ENCODE peak calls at places on chromosome 15, in five cellular contexts. P is K562, C is tibial artery, N is lung, D is dorsolateral prefrontal cortex. O is an unnamed sample.

GRCh38 chr15:65833501-65834220 is 35.6 kb upstream of the RAB11A start:
- DNase-seq in P (no peak), C (no peak), N (no peak), D (no peak), O (peak)

GRCh38 chr15:82647045-82647834 is at the start of gene CPEB1:
- DNase-seq in P (peak), C (peak), N (no peak), D (peak), O (peak)

GRCh38 chr15:38768970-38769369 is 204.4 kb upstream of the RASGRP1 start:
- DNase-seq in P (peak), C (peak), N (no peak), D (no peak), O (peak)

GRCh38 chr15:55552461-55552860 is 35.7 kb downstream of the PYGO1 start:
- DNase-seq in P (no peak), C (no peak), N (no peak), D (no peak), O (no peak)

GRCh38 chr15:38335106-38335505 is 82.5 kb downstream of the SPRED1 start:
- DNase-seq in P (no peak), C (no peak), N (no peak), D (no peak), O (no peak)

GRCh38 chr15:79523266-79523665 is 91.1 kb downstream of the MINAR1 start:
- DNase-seq in P (no peak), C (no peak), N (no peak), D (no peak), O (no peak)

GRCh38 chr15:101126618-101127502 is 125.0 kb downstream of the CHSY1 start:
- DNase-seq in P (no peak), C (no peak), N (no peak), D (no peak), O (peak)

GRCh38 chr15:63403254-63403945 is 21.8 kb upstream of the CA12 start:
- DNase-seq in P (no peak), C (no peak), N (no peak), D (no peak), O (no peak)

GRCh38 chr15:40932146-40932545 is 3.0 kb downstream of the DLL4 start:
- DNase-seq in P (no peak), C (no peak), N (no peak), D (no peak), O (no peak)

GRCh38 chr15:90306560-90306959 is 41.1 kb downstream of the NGRN start:
- DNase-seq in P (no peak), C (no peak), N (no peak), D (no peak), O (no peak)

GRCh38 chr15:84826369-84826823 is 9.2 kb downstream of the ALPK3 start:
- DNase-seq in P (peak), C (peak), N (no peak), D (no peak), O (peak)
- TF ChIP-seq CTCF in P (peak), C (peak), N (no peak), D (no peak), O (peak)

GRCh38 chr15:49718234-49718633 is 97.4 kb downstream of the DTWD1 start:
- DNase-seq in P (no peak), C (no peak), N (no peak), D (no peak), O (no peak)
- H3K4me3 ChIP-seq in P (no peak), C (no peak), N (no peak), D (no peak), O (no peak)

GRCh38 chr15:77907824-77908751 is 169.4 kb downstream of the TBC1D2B start:
- DNase-seq in P (peak), C (no peak), N (peak), D (no peak), O (no peak)
- TF ChIP-seq CTCF in P (peak), C (peak), N (no peak), D (no peak), O (no peak)

DNA sequence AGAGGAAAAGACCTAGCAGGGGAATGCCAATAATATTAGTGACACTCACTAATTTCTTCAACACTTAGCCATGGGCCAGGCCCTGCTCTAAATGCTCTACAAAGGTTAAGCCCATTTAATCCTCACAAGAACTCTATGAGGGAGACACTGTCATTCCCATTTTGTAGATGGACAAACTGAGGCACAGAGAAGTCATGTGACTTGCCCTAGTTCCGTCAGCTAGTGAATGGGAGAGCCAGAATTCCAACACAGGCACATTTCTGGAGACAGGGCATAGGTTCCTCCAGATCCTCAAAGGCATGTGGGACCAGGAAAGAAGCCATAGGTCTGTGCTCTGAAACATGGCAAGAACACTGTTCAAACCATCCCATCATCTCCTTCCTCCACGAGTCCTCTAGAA is 31.5 kb downstream of the LOXL1 start:
- DNase-seq in P (no peak), C (no peak), N (no peak), D (no peak), O (no peak)
- H3K4me3 ChIP-seq in P (no peak), C (no peak), N (no peak), D (no peak), O (no peak)

DNA sequence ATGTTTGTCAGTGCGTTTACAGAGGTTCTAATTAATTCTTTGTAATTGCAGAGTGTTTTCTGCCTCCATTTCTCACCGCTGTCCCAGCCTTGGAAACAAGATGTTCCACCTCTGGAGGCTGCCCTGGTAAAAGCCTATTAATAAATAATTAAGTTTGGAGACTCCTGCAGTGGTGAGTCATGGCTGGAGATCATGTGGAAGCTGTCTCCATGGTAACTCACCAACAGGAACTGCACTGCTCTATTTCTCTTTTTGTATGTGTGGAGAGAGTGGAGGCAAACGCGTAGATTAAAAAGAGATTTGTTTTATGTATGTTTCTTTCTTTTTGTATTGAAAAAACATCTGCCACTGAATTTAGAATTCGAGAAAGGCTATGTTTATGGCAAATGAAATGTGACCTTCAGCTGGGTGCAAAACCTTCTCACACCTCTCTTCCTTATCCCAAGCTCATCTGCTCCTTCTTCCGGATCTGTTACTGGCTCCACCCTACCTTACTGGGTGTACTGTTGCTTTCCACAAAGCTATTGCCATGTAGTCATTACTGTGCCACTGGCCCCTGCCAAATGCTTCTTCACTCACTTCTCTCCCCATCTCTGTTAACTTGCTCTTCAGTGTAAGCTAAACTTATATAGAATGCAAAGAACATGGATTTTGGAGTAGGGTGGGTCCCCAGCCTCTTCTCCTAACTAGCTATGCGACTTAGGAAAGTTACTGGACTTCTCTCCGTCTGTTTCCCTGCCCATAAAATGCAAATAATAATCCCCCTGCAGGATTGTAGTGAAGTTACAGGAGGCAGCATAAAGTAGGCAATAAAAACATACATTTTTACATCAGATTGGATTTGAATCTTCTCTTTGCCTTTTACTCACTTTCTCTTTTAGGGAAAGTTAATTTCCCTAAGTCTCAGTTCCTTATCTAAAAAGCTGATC is 778.5 kb downstream of the NTRK3 start:
- DNase-seq in P (peak), C (peak), N (peak), D (no peak), O (no peak)
- TF ChIP-seq CTCF in P (no peak), C (no peak), N (no peak), D (no peak), O (peak)

GRCh38 chr15:24858737-24859601 is 95.8 kb upstream of the SNRPN start:
- DNase-seq in P (no peak), C (no peak), N (no peak), D (no peak), O (no peak)

GRCh38 chr15:24861014-24861690 is 93.6 kb upstream of the SNRPN start:
- DNase-seq in P (no peak), C (no peak), N (no peak), D (no peak), O (no peak)

GRCh38 chr15:24857094-24857437 is 97.7 kb upstream of the SNRPN start:
- DNase-seq in P (no peak), C (no peak), N (no peak), D (no peak), O (no peak)

GRCh38 chr15:24857777-24858176 is 97.0 kb upstream of the SNRPN start:
- DNase-seq in P (no peak), C (no peak), N (no peak), D (no peak), O (no peak)

GRCh38 chr15:24856397-24857093 is 98.2 kb upstream of the SNRPN start:
- DNase-seq in P (peak), C (peak), N (no peak), D (peak), O (no peak)
- H3K4me3 ChIP-seq in P (no peak), C (peak), N (no peak), D (no peak), O (no peak)

DNA sequence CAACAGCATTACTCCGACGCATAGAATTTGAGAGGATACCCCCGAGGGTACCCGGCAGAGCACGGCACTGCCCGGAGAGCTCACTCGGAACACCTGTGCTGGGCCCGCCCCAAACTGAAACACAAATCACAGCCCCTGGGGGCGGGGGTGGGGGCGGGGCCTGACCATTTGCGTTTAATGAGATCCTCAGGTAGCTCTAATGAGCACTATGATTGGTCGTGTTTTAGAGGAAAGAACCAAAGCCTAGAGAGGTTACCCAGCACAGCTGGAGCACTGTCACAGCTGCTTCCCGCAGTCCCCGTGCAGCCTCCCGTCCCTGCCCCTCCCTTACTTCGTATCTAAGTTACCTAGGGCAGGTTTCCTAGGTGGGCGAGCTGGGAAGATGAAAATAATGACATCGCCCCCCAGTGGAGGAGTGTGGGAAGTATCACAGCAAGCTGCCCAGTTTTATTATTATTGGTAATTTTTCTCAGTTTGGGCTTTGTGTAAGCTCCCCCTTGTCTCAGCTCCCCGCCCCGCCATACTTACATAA is 187.1 kb downstream of the PDE8A start:
- DNase-seq in P (peak), C (no peak), N (peak), D (no peak), O (peak)
- TF ChIP-seq CTCF in P (peak), C (no peak), N (no peak), D (peak), O (peak)

DNA sequence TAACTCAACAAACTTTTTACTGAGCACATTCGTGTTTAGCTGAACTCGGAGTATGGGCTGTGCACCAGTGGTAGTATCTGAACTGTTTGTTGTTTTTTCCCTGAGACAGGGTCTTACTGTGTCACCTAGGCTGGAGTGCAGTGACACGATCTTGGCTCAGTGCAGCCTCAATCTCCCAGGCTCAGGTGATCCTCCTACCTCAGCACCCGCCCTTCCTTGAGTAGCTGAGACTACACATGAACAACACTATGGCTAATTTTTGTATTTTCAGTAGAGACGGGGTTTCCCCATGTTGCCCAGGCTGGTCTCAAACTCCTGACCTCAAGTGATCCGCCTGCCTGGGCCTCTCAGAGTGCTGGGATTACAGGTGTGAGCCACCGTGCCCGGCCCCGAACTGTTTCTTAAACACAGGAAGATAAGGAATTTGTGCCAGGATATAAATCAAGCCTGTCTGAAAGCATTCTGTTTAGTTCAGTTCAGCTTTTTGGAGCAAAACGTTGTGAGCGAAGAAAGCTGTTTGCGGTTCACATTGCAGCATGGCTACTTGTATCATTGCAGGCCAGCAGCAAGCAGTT is 40.4 kb upstream of the SKOR1 start:
- DNase-seq in P (no peak), C (no peak), N (no peak), D (no peak), O (no peak)
- H3K4me3 ChIP-seq in P (no peak), C (no peak), N (no peak), D (no peak), O (no peak)

DNA sequence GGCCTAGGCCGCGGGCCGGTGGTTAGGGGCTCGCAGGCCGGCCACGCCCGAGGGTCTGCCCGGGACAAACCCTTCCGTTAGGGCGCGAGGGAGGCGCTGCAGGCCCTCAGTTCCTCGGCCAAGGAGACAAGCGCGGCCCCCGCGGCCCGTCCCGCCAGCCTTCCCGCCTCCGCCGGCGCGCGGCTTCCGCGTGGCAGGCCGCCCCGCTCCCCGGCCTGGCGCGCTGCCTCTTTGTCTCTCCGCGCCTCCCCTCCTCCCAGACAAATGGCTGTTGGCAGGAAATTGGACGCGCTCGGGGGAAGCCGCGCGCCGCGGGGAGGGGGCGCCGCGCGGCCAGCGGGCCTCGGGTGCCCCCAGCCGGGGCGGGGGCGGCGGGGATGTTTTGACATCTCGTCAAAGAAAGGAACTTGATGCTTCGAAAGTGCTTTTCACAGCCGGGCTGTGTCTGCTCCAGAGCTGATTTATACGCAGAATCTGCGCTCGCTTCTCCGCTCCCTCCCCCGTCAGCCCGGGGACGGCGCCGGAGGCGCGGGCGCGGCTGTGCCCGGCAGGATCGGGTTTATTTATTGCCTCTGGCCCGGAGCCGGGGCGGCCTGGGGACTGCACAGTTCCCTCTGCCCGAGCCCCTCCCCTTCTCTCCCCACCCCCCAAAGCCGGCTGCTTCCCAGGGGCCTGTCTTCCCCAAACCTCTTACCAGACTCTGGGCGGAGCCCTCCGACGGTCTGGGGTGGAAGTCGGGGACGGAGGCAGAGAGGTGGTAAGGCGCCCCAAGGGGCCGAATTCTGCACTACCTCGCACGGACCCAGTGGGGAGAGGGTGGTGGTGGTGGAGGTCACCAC is 20.8 kb downstream of the SHF start:
- DNase-seq in P (peak), C (peak), N (peak), D (peak), O (peak)
- TF ChIP-seq CTCF in P (peak), C (peak), N (peak), D (peak), O (peak)

GRCh38 chr15:75043509-75044257 is 20.3 kb downstream of the PPCDC start:
- DNase-seq in P (peak), C (peak), N (peak), D (peak), O (no peak)

GRCh38 chr15:75045332-75046015 is 22.1 kb downstream of the PPCDC start:
- DNase-seq in P (no peak), C (no peak), N (no peak), D (no peak), O (no peak)

GRCh38 chr15:75042730-75043508 is 19.5 kb downstream of the PPCDC start:
- DNase-seq in P (peak), C (peak), N (peak), D (peak), O (peak)

GRCh38 chr15:75048394-75048793 is 25.0 kb downstream of the PPCDC start:
- DNase-seq in P (no peak), C (no peak), N (no peak), D (no peak), O (no peak)

DNA sequence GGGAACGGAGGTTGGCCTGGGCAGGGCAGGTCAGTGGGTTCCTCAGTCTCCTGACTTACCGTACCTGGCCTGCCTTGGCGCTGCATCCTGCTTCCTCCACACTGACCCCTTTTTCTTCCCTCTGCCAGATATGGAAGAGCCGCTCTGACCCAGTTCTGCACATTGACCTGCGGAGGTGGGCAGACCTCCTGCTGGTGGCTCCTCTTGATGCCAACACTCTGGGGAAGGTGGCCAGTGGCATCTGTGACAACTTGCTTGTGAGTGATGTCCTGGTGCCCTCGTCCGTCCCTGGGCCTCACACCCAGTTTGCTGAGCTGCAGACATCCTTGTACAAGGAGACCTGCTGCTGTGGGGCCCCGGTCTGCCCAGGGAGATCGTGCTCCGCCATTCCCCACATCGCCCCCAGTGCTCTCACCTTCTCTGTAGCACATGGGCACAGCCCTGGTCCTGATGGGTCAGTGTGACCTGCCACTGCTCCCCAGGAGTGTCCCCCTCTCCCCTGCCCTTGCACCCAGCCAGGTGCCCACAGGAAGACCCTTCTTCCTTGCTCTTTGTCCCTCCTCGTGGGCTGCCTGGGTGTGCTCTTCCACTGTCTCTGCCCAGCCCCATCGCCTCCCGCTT is 21.0 kb downstream of the PPCDC start:
- DNase-seq in P (no peak), C (no peak), N (no peak), D (no peak), O (no peak)
- H3K4me3 ChIP-seq in P (no peak), C (peak), N (no peak), D (peak), O (no peak)

O was measured in WERI-Rb-1.